ENCODE peak calls at places on chromosomes 1 and 21, in seven cellular contexts. One of them, this sample, is unnamed. For H3K4me1, the result is how much of the 10 kb centered on the place peaks cover.

GRCh38 chr1:213244664-213245091 is 193.6 kb downstream of the RPS6KC1 start:
- DNase-seq in transverse colon: peak
- DNase-seq in IMR-90: peak
- DNase-seq in stomach: no peak
- DNase-seq in H1: no peak
- DNase-seq in breast epithelium: no peak
- DNase-seq in uterus: no peak
- DNase-seq in this sample: no peak

GRCh38 chr1:236119935-236120484 is 22.3 kb upstream of the GPR137B start:
- DNase-seq in transverse colon: no peak
- DNase-seq in H1: no peak
- DNase-seq in uterus: no peak
- DNase-seq in IMR-90: no peak
- DNase-seq in stomach: no peak
- DNase-seq in breast epithelium: no peak
- DNase-seq in this sample: no peak

GRCh38 chr1:2547210-2548067 is 8.7 kb upstream of the TNFRSF14 start:
- DNase-seq in stomach: no peak
- DNase-seq in breast epithelium: no peak
- DNase-seq in uterus: no peak
- DNase-seq in H1: no peak
- DNase-seq in transverse colon: peak
- DNase-seq in IMR-90: no peak
- DNase-seq in this sample: no peak

GRCh38 chr1:172254521-172255222 is 165.8 kb upstream of the C1orf105 start:
- DNase-seq in IMR-90: peak
- DNase-seq in transverse colon: no peak
- DNase-seq in H1: no peak
- DNase-seq in uterus: no peak
- DNase-seq in stomach: no peak
- DNase-seq in breast epithelium: no peak
- DNase-seq in this sample: no peak

GRCh38 chr1:27564264-27564579 is 39.7 kb downstream of the AHDC1 start:
- DNase-seq in breast epithelium: no peak
- DNase-seq in uterus: no peak
- DNase-seq in IMR-90: no peak
- DNase-seq in stomach: no peak
- DNase-seq in transverse colon: no peak
- DNase-seq in H1: no peak
- DNase-seq in this sample: no peak

GRCh38 chr1:45009956-45010854 is 919 bp downstream of the HECTD3 start:
- DNase-seq in breast epithelium: peak
- DNase-seq in H1: no peak
- DNase-seq in uterus: no peak
- DNase-seq in transverse colon: peak
- DNase-seq in stomach: peak
- DNase-seq in IMR-90: no peak
- DNase-seq in this sample: no peak

GRCh38 chr1:179042087-179042486 is 16.4 kb downstream of the FAM20B start:
- DNase-seq in uterus: no peak
- DNase-seq in transverse colon: no peak
- DNase-seq in breast epithelium: no peak
- DNase-seq in IMR-90: no peak
- DNase-seq in stomach: no peak
- DNase-seq in H1: no peak
- DNase-seq in this sample: no peak

GRCh38 chr1:46515576-46515975 is 25.9 kb downstream of the DMBX1 start:
- DNase-seq in stomach: no peak
- DNase-seq in transverse colon: no peak
- DNase-seq in H1: no peak
- DNase-seq in uterus: no peak
- DNase-seq in breast epithelium: no peak
- DNase-seq in IMR-90: no peak
- DNase-seq in this sample: no peak

GRCh38 chr1:195714248-195714647 is 894.0 kb downstream of the KCNT2 start:
- DNase-seq in transverse colon: no peak
- DNase-seq in stomach: no peak
- DNase-seq in H1: no peak
- DNase-seq in IMR-90: peak
- DNase-seq in uterus: no peak
- DNase-seq in breast epithelium: no peak
- DNase-seq in this sample: no peak

GRCh38 chr1:184757406-184757805 is 2.7 kb upstream of the EDEM3 start:
- DNase-seq in H1: no peak
- DNase-seq in IMR-90: no peak
- DNase-seq in uterus: no peak
- DNase-seq in breast epithelium: no peak
- DNase-seq in transverse colon: no peak
- DNase-seq in stomach: no peak
- DNase-seq in this sample: no peak

GRCh38 chr1:87179851-87180519 is 148.7 kb upstream of the LMO4 start:
- DNase-seq in IMR-90: no peak
- DNase-seq in breast epithelium: no peak
- DNase-seq in transverse colon: no peak
- DNase-seq in H1: no peak
- DNase-seq in stomach: no peak
- DNase-seq in uterus: no peak
- DNase-seq in this sample: no peak

GRCh38 chr1:3483801-3484444 is 29.5 kb downstream of the ARHGEF16 start:
- DNase-seq in H1: peak
- DNase-seq in uterus: no peak
- DNase-seq in breast epithelium: no peak
- DNase-seq in IMR-90: no peak
- DNase-seq in transverse colon: peak
- DNase-seq in stomach: peak
- DNase-seq in this sample: no peak

GRCh38 chr1:55337801-55338447 is 122.8 kb upstream of the USP24 start:
- DNase-seq in transverse colon: no peak
- DNase-seq in stomach: no peak
- DNase-seq in H1: peak
- DNase-seq in IMR-90: peak
- DNase-seq in breast epithelium: no peak
- DNase-seq in uterus: no peak
- DNase-seq in this sample: no peak

GRCh38 chr1:74733616-74734484 is 898 bp downstream of the TYW3 start:
- DNase-seq in transverse colon: peak
- DNase-seq in uterus: no peak
- DNase-seq in breast epithelium: no peak
- DNase-seq in IMR-90: peak
- DNase-seq in H1: no peak
- DNase-seq in stomach: no peak
- DNase-seq in this sample: no peak

DNA sequence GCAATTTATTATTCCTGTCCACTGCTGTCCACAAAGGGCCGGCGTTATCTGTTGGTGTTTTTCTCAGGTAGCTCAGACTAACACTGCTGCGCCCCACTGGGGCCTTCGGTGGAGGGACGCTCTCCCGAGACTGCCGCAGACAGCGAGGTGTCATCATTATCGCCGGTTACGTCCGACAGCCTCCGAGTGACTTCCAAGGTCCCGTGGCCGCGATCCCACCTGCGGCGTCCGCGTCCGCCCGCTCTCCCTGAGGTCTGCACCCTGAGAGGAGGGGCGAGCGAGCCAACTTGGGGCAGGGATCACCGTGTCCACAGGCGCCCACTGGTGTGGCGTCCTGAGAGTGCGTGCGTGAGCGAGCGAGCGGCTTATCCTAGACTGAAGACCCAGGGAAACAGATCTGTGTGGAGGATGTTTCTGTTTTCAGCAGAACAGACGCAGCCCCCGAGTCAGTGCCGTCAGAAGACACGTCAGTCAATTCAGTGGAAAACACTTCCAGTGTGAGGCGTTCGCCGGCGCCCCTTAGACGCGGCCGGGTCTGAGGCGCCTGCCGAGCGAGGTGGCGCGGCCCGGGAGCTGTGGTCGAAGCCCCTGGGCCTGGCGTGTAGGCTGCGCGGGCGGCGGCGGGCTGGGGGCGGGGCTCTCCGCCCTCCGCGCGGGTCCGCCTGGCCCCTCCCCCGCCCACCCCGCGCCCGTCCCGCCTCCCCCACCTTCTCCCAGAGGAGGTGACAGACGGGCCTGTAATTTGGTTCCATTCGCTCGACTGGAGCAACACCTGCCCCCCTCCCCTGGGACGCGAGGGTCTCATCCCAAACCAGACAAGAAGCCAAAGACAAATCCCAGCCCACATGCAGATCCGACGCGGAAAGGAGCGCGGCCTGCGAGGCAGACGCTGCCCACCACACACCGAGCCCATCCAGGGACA is 12.6 kb downstream of the NHLH2 start:
- DNase-seq in uterus: peak
- DNase-seq in transverse colon: no peak
- DNase-seq in stomach: peak
- DNase-seq in H1: no peak
- DNase-seq in IMR-90: peak
- DNase-seq in breast epithelium: no peak
- DNase-seq in this sample: no peak
- H3K4me3 ChIP-seq in uterus: peak
- H3K4me3 ChIP-seq in transverse colon: peak
- H3K4me3 ChIP-seq in stomach: peak
- H3K4me3 ChIP-seq in H1: peak
- H3K4me3 ChIP-seq in IMR-90: peak
- H3K4me3 ChIP-seq in breast epithelium: peak
- H3K4me3 ChIP-seq in this sample: peak

GRCh38 chr1:186446138-186446537 is 14.8 kb downstream of the PDC start:
- DNase-seq in H1: no peak
- DNase-seq in IMR-90: no peak
- DNase-seq in uterus: no peak
- DNase-seq in transverse colon: no peak
- DNase-seq in breast epithelium: no peak
- DNase-seq in stomach: no peak
- DNase-seq in this sample: no peak
- H3K4me1 ChIP-seq in H1: under half
- H3K4me1 ChIP-seq in IMR-90: under half
- H3K4me1 ChIP-seq in uterus: under half
- H3K4me1 ChIP-seq in transverse colon: under half
- H3K4me1 ChIP-seq in breast epithelium: under half
- H3K4me1 ChIP-seq in stomach: under half
- H3K4me1 ChIP-seq in this sample: under half

GRCh38 chr1:162564762-162565218 is 3.3 kb downstream of the UAP1 start:
- DNase-seq in uterus: no peak
- DNase-seq in transverse colon: no peak
- DNase-seq in breast epithelium: no peak
- DNase-seq in H1: no peak
- DNase-seq in stomach: no peak
- DNase-seq in IMR-90: peak
- DNase-seq in this sample: no peak

GRCh38 chr1:162562452-162562828 is 918 bp downstream of the UAP1 start:
- DNase-seq in transverse colon: peak
- DNase-seq in IMR-90: peak
- DNase-seq in H1: no peak
- DNase-seq in uterus: no peak
- DNase-seq in stomach: no peak
- DNase-seq in breast epithelium: no peak
- DNase-seq in this sample: no peak

GRCh38 chr1:162561037-162561615 is 396 bp upstream of the UAP1 start:
- DNase-seq in transverse colon: peak
- DNase-seq in breast epithelium: peak
- DNase-seq in uterus: peak
- DNase-seq in IMR-90: peak
- DNase-seq in H1: peak
- DNase-seq in stomach: peak
- DNase-seq in this sample: peak

GRCh38 chr1:162560303-162561036 is 1.1 kb upstream of the UAP1 start:
- DNase-seq in IMR-90: no peak
- DNase-seq in transverse colon: no peak
- DNase-seq in uterus: no peak
- DNase-seq in H1: no peak
- DNase-seq in breast epithelium: no peak
- DNase-seq in stomach: no peak
- DNase-seq in this sample: no peak

DNA sequence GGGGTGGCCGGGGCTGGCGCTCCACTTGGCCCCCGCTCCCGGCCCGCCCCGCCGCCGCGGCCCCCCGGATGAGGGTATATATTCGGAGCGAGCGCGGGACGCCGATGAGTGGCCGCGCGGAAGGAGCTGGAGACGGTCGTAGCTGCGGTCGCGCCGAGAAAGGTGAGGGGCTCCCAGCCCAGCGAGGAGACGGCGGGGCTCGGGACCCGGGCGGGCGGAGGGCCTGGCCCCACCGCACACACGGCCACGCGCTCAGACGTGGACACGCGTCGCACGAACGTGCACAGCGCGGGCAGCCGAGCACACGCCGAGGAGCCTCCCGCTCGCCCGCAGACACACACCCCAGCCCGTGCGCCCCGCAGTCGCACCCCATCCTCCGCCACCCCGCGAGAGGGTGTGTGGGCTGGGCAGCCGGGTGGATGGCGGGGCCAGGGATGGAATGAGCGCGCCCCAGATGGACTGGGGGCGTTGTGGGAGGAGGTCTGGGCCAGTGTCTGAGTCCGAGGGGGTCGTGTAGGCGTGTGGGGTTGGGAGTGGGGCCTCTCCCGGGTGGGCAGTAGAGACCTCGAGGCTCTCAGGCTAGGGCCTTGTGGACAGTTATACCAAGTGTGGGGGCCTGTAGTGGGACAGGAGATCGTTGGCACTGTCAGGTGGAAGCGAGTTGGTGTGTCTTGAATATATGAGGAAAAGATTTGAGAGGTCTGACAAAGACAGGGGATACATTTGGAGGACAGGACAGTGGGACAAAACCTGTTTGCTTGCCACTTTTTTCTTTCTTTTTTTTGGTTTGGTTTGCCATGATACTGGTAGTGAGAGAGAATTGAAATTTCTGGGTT is at the start of gene UAP1:
- DNase-seq in transverse colon: no peak
- DNase-seq in IMR-90: no peak
- DNase-seq in uterus: no peak
- DNase-seq in breast epithelium: peak
- DNase-seq in H1: no peak
- DNase-seq in stomach: no peak
- DNase-seq in this sample: no peak
- TF ChIP-seq POLR2A in transverse colon: peak
- TF ChIP-seq POLR2A in IMR-90: peak
- TF ChIP-seq POLR2A in uterus: no peak
- TF ChIP-seq POLR2A in breast epithelium: peak
- TF ChIP-seq POLR2A in H1: peak
- TF ChIP-seq POLR2A in stomach: no peak
- TF ChIP-seq POLR2A in this sample: peak

GRCh38 chr21:45415943-45416611 is 11.1 kb downstream of the COL18A1 start:
- DNase-seq in H1: no peak
- DNase-seq in transverse colon: no peak
- DNase-seq in breast epithelium: no peak
- DNase-seq in IMR-90: no peak
- DNase-seq in stomach: no peak
- DNase-seq in uterus: no peak
- DNase-seq in this sample: no peak

GRCh38 chr21:45412909-45413581 is 8.1 kb downstream of the COL18A1 start:
- DNase-seq in breast epithelium: no peak
- DNase-seq in uterus: no peak
- DNase-seq in stomach: no peak
- DNase-seq in transverse colon: no peak
- DNase-seq in H1: no peak
- DNase-seq in IMR-90: no peak
- DNase-seq in this sample: no peak

GRCh38 chr21:45415188-45415942 is 10.4 kb downstream of the COL18A1 start:
- DNase-seq in uterus: no peak
- DNase-seq in transverse colon: no peak
- DNase-seq in IMR-90: no peak
- DNase-seq in breast epithelium: no peak
- DNase-seq in H1: no peak
- DNase-seq in stomach: no peak
- DNase-seq in this sample: no peak

GRCh38 chr21:45413922-45414321 is 9.0 kb downstream of the COL18A1 start:
- DNase-seq in breast epithelium: no peak
- DNase-seq in H1: no peak
- DNase-seq in uterus: no peak
- DNase-seq in IMR-90: no peak
- DNase-seq in stomach: no peak
- DNase-seq in transverse colon: no peak
- DNase-seq in this sample: no peak

GRCh38 chr21:45414396-45415187 is 9.6 kb downstream of the COL18A1 start:
- DNase-seq in uterus: no peak
- DNase-seq in stomach: no peak
- DNase-seq in transverse colon: no peak
- DNase-seq in IMR-90: no peak
- DNase-seq in H1: no peak
- DNase-seq in breast epithelium: no peak
- DNase-seq in this sample: no peak
- H3K4me3 ChIP-seq in uterus: no peak
- H3K4me3 ChIP-seq in stomach: no peak
- H3K4me3 ChIP-seq in transverse colon: no peak
- H3K4me3 ChIP-seq in IMR-90: no peak
- H3K4me3 ChIP-seq in H1: no peak
- H3K4me3 ChIP-seq in breast epithelium: no peak
- H3K4me3 ChIP-seq in this sample: no peak

This sample was measured in esophagus squamous epithelium.